ENCODE peak calls at places on chromosomes 3 and 15, in nine cellular contexts. One of them, this sample, is unnamed.

GRCh38 chr3:179038216-179038898 is 33.3 kb downstream of the ZMAT3 start:
- DNase-seq in psoas muscle: no peak
- DNase-seq in suprapubic skin: no peak
- DNase-seq in fibroblast of the aortic adventitia: no peak
- DNase-seq in tibial artery: no peak
- DNase-seq in PC-3: no peak
- DNase-seq in upper lobe of right lung: no peak
- DNase-seq in sigmoid colon: no peak
- DNase-seq in heart left ventricle: no peak
- DNase-seq in this sample: no peak

GRCh38 chr15:71639531-71639930 is 170.8 kb upstream of the NR2E3 start:
- DNase-seq in psoas muscle: no peak
- DNase-seq in suprapubic skin: no peak
- DNase-seq in fibroblast of the aortic adventitia: no peak
- DNase-seq in tibial artery: no peak
- DNase-seq in PC-3: no peak
- DNase-seq in upper lobe of right lung: no peak
- DNase-seq in sigmoid colon: no peak
- DNase-seq in heart left ventricle: no peak
- DNase-seq in this sample: no peak

GRCh38 chr3:5051772-5052171 is 70.3 kb upstream of the ARL8B start:
- DNase-seq in psoas muscle: peak
- DNase-seq in suprapubic skin: no peak
- DNase-seq in fibroblast of the aortic adventitia: no peak
- DNase-seq in tibial artery: no peak
- DNase-seq in PC-3: no peak
- DNase-seq in upper lobe of right lung: no peak
- DNase-seq in sigmoid colon: no peak
- DNase-seq in heart left ventricle: no peak
- DNase-seq in this sample: no peak

GRCh38 chr3:141738636-141739363 is 702 bp downstream of the RNF7 start:
- DNase-seq in psoas muscle: no peak
- DNase-seq in suprapubic skin: no peak
- DNase-seq in fibroblast of the aortic adventitia: peak
- DNase-seq in tibial artery: no peak
- DNase-seq in PC-3: peak
- DNase-seq in upper lobe of right lung: no peak
- DNase-seq in sigmoid colon: no peak
- DNase-seq in heart left ventricle: no peak
- DNase-seq in this sample: no peak

GRCh38 chr3:51896607-51897305 is 6.4 kb downstream of the IQCF1 start:
- DNase-seq in psoas muscle: no peak
- DNase-seq in suprapubic skin: no peak
- DNase-seq in fibroblast of the aortic adventitia: no peak
- DNase-seq in tibial artery: no peak
- DNase-seq in PC-3: peak
- DNase-seq in upper lobe of right lung: no peak
- DNase-seq in sigmoid colon: no peak
- DNase-seq in heart left ventricle: no peak
- DNase-seq in this sample: no peak

GRCh38 chr15:89457086-89457485 is 39.3 kb downstream of the RHCG start:
- DNase-seq in psoas muscle: no peak
- DNase-seq in suprapubic skin: no peak
- DNase-seq in fibroblast of the aortic adventitia: peak
- DNase-seq in tibial artery: no peak
- DNase-seq in PC-3: peak
- DNase-seq in upper lobe of right lung: no peak
- DNase-seq in sigmoid colon: no peak
- DNase-seq in heart left ventricle: no peak
- DNase-seq in this sample: no peak

GRCh38 chr15:81184188-81184587 is 12.5 kb upstream of the IL16 start:
- DNase-seq in psoas muscle: peak
- DNase-seq in suprapubic skin: peak
- DNase-seq in fibroblast of the aortic adventitia: no peak
- DNase-seq in tibial artery: no peak
- DNase-seq in PC-3: no peak
- DNase-seq in upper lobe of right lung: no peak
- DNase-seq in sigmoid colon: peak
- DNase-seq in heart left ventricle: no peak
- DNase-seq in this sample: no peak

GRCh38 chr3:197404754-197405153 is 106.3 kb upstream of the DLG1 start:
- DNase-seq in psoas muscle: no peak
- DNase-seq in suprapubic skin: no peak
- DNase-seq in fibroblast of the aortic adventitia: no peak
- DNase-seq in tibial artery: no peak
- DNase-seq in PC-3: no peak
- DNase-seq in upper lobe of right lung: peak
- DNase-seq in sigmoid colon: no peak
- DNase-seq in heart left ventricle: no peak
- DNase-seq in this sample: no peak

GRCh38 chr3:152713989-152714388 is 120.9 kb upstream of the P2RY1 start:
- DNase-seq in psoas muscle: no peak
- DNase-seq in suprapubic skin: no peak
- DNase-seq in fibroblast of the aortic adventitia: no peak
- DNase-seq in tibial artery: no peak
- DNase-seq in PC-3: no peak
- DNase-seq in upper lobe of right lung: no peak
- DNase-seq in sigmoid colon: no peak
- DNase-seq in heart left ventricle: no peak
- DNase-seq in this sample: no peak

GRCh38 chr3:111808439-111808838 is 50.6 kb upstream of the PHLDB2 start:
- DNase-seq in psoas muscle: no peak
- DNase-seq in suprapubic skin: no peak
- DNase-seq in fibroblast of the aortic adventitia: no peak
- DNase-seq in tibial artery: no peak
- DNase-seq in PC-3: peak
- DNase-seq in upper lobe of right lung: no peak
- DNase-seq in sigmoid colon: no peak
- DNase-seq in heart left ventricle: no peak
- DNase-seq in this sample: no peak

GRCh38 chr3:69122398-69122797 is at the start of gene LMOD3:
- DNase-seq in psoas muscle: no peak
- DNase-seq in suprapubic skin: no peak
- DNase-seq in fibroblast of the aortic adventitia: no peak
- DNase-seq in tibial artery: no peak
- DNase-seq in PC-3: no peak
- DNase-seq in upper lobe of right lung: no peak
- DNase-seq in sigmoid colon: no peak
- DNase-seq in heart left ventricle: peak
- DNase-seq in this sample: no peak

GRCh38 chr3:138781012-138781470 is 53.7 kb downstream of the PIK3CB start:
- DNase-seq in psoas muscle: no peak
- DNase-seq in suprapubic skin: no peak
- DNase-seq in fibroblast of the aortic adventitia: no peak
- DNase-seq in tibial artery: no peak
- DNase-seq in PC-3: no peak
- DNase-seq in upper lobe of right lung: no peak
- DNase-seq in sigmoid colon: no peak
- DNase-seq in heart left ventricle: no peak
- DNase-seq in this sample: no peak

GRCh38 chr3:13018039-13018431 is 55.2 kb downstream of the IQSEC1 start:
- DNase-seq in psoas muscle: peak
- DNase-seq in suprapubic skin: no peak
- DNase-seq in fibroblast of the aortic adventitia: no peak
- DNase-seq in tibial artery: peak
- DNase-seq in PC-3: no peak
- DNase-seq in upper lobe of right lung: no peak
- DNase-seq in sigmoid colon: peak
- DNase-seq in heart left ventricle: peak
- DNase-seq in this sample: no peak

GRCh38 chr3:187889601-187890404 is 144.5 kb upstream of the BCL6 start:
- DNase-seq in psoas muscle: peak
- DNase-seq in suprapubic skin: no peak
- DNase-seq in fibroblast of the aortic adventitia: no peak
- DNase-seq in tibial artery: no peak
- DNase-seq in PC-3: no peak
- DNase-seq in upper lobe of right lung: no peak
- DNase-seq in sigmoid colon: peak
- DNase-seq in heart left ventricle: peak
- DNase-seq in this sample: no peak

GRCh38 chr15:75355369-75355768 is 8.5 kb downstream of the NEIL1 start:
- DNase-seq in psoas muscle: no peak
- DNase-seq in suprapubic skin: no peak
- DNase-seq in fibroblast of the aortic adventitia: no peak
- DNase-seq in tibial artery: no peak
- DNase-seq in PC-3: no peak
- DNase-seq in upper lobe of right lung: no peak
- DNase-seq in sigmoid colon: peak
- DNase-seq in heart left ventricle: no peak
- DNase-seq in this sample: no peak

GRCh38 chr3:13584901-13585300 is 36.0 kb downstream of the FBLN2 start:
- DNase-seq in psoas muscle: no peak
- DNase-seq in suprapubic skin: no peak
- DNase-seq in fibroblast of the aortic adventitia: no peak
- DNase-seq in tibial artery: peak
- DNase-seq in PC-3: no peak
- DNase-seq in upper lobe of right lung: no peak
- DNase-seq in sigmoid colon: peak
- DNase-seq in heart left ventricle: peak
- DNase-seq in this sample: no peak

GRCh38 chr3:113193719-113194118 is 17.6 kb upstream of the BOC start:
- DNase-seq in psoas muscle: no peak
- DNase-seq in suprapubic skin: no peak
- DNase-seq in fibroblast of the aortic adventitia: no peak
- DNase-seq in tibial artery: no peak
- DNase-seq in PC-3: no peak
- DNase-seq in upper lobe of right lung: no peak
- DNase-seq in sigmoid colon: no peak
- DNase-seq in heart left ventricle: no peak
- DNase-seq in this sample: no peak

GRCh38 chr15:67187351-67187854 is 67.1 kb downstream of the AAGAB start:
- DNase-seq in psoas muscle: peak
- DNase-seq in suprapubic skin: no peak
- DNase-seq in fibroblast of the aortic adventitia: peak
- DNase-seq in tibial artery: peak
- DNase-seq in PC-3: no peak
- DNase-seq in upper lobe of right lung: no peak
- DNase-seq in sigmoid colon: peak
- DNase-seq in heart left ventricle: no peak
- DNase-seq in this sample: no peak

GRCh38 chr15:41161736-41162135 is 45.7 kb upstream of the INO80 start:
- DNase-seq in psoas muscle: no peak
- DNase-seq in suprapubic skin: no peak
- DNase-seq in fibroblast of the aortic adventitia: no peak
- DNase-seq in tibial artery: no peak
- DNase-seq in PC-3: no peak
- DNase-seq in upper lobe of right lung: no peak
- DNase-seq in sigmoid colon: no peak
- DNase-seq in heart left ventricle: no peak
- DNase-seq in this sample: no peak

DNA sequence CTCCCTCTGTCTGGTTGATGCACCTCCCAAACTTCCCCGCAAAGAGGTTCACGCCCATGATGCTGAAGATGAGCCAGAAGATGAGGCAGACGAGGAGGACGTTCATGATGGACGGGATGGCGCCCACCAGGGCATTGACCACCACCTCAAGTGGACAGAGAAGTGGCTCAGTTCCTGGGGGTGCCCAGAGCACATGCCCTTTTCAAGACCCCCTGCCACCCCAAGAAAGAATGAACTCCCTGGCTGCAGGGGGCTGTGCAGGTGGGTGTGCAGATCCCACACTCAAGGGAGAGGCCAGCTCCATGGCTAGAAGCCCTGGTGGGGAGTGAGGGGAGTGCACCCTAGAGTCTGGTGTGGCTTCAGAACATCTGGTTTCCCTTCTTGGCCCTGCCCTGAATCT is 64.1 kb downstream of the EXOG start:
- DNase-seq in psoas muscle: peak
- DNase-seq in suprapubic skin: no peak
- DNase-seq in fibroblast of the aortic adventitia: no peak
- DNase-seq in tibial artery: no peak
- DNase-seq in PC-3: no peak
- DNase-seq in upper lobe of right lung: peak
- DNase-seq in sigmoid colon: peak
- DNase-seq in heart left ventricle: no peak
- DNase-seq in this sample: no peak
- TF ChIP-seq CTCF in psoas muscle: no peak
- TF ChIP-seq CTCF in suprapubic skin: no peak
- TF ChIP-seq CTCF in fibroblast of the aortic adventitia: peak
- TF ChIP-seq CTCF in tibial artery: no peak
- TF ChIP-seq CTCF in PC-3: peak
- TF ChIP-seq CTCF in upper lobe of right lung: no peak
- TF ChIP-seq CTCF in sigmoid colon: no peak
- TF ChIP-seq CTCF in heart left ventricle: no peak
- TF ChIP-seq CTCF in this sample: no peak

GRCh38 chr3:25429960-25430941 is 2.2 kb downstream of the RARB start:
- DNase-seq in psoas muscle: no peak
- DNase-seq in suprapubic skin: no peak
- DNase-seq in fibroblast of the aortic adventitia: peak
- DNase-seq in tibial artery: no peak
- DNase-seq in PC-3: no peak
- DNase-seq in upper lobe of right lung: no peak
- DNase-seq in sigmoid colon: no peak
- DNase-seq in heart left ventricle: no peak
- DNase-seq in this sample: no peak
- H3K4me3 ChIP-seq in psoas muscle: peak
- H3K4me3 ChIP-seq in suprapubic skin: peak
- H3K4me3 ChIP-seq in fibroblast of the aortic adventitia: peak
- H3K4me3 ChIP-seq in tibial artery: peak
- H3K4me3 ChIP-seq in PC-3: no peak
- H3K4me3 ChIP-seq in upper lobe of right lung: peak
- H3K4me3 ChIP-seq in sigmoid colon: peak
- H3K4me3 ChIP-seq in heart left ventricle: peak
- H3K4me3 ChIP-seq in this sample: peak

GRCh38 chr3:31596176-31596575 is 63.5 kb downstream of the STT3B start:
- DNase-seq in psoas muscle: no peak
- DNase-seq in suprapubic skin: no peak
- DNase-seq in fibroblast of the aortic adventitia: no peak
- DNase-seq in tibial artery: no peak
- DNase-seq in PC-3: no peak
- DNase-seq in upper lobe of right lung: no peak
- DNase-seq in sigmoid colon: no peak
- DNase-seq in heart left ventricle: no peak
- DNase-seq in this sample: no peak
- TF ChIP-seq CTCF in psoas muscle: no peak
- TF ChIP-seq CTCF in suprapubic skin: no peak
- TF ChIP-seq CTCF in fibroblast of the aortic adventitia: no peak
- TF ChIP-seq CTCF in tibial artery: no peak
- TF ChIP-seq CTCF in PC-3: no peak
- TF ChIP-seq CTCF in upper lobe of right lung: no peak
- TF ChIP-seq CTCF in sigmoid colon: no peak
- TF ChIP-seq CTCF in heart left ventricle: no peak
- TF ChIP-seq CTCF in this sample: no peak

DNA sequence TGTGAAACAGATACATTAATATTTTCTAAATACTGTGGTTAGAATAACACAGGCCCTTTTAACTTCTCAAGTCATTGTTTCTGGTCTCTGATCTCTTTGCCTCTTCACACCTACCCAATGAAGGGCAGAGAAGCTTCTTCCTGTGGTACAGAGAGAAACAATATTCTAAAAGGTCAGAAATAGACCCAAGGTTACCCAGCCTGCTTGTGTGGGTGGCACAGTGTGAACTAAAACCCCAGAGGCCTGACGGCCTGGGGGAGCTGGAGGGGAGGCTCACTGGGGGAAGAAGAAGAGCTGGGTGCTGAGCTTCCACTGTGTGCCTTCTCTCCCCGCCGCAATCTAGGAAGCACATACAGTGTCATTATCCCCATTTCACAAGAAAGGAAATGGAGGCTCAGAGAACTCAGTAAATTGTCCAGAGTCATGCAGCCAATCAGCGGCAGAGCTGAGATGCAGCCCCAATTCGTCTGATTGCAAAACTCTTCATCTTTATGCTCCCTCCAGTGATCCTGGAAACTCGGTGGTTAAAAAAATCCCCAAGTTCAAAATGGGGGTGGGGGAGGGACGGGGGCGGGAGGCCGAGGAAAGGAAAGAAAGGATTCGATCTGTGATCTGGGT is 64.1 kb upstream of the HEG1 start:
- DNase-seq in psoas muscle: no peak
- DNase-seq in suprapubic skin: peak
- DNase-seq in fibroblast of the aortic adventitia: no peak
- DNase-seq in tibial artery: no peak
- DNase-seq in PC-3: no peak
- DNase-seq in upper lobe of right lung: no peak
- DNase-seq in sigmoid colon: no peak
- DNase-seq in heart left ventricle: no peak
- DNase-seq in this sample: no peak
- H3K4me3 ChIP-seq in psoas muscle: peak
- H3K4me3 ChIP-seq in suprapubic skin: peak
- H3K4me3 ChIP-seq in fibroblast of the aortic adventitia: no peak
- H3K4me3 ChIP-seq in tibial artery: peak
- H3K4me3 ChIP-seq in PC-3: no peak
- H3K4me3 ChIP-seq in upper lobe of right lung: no peak
- H3K4me3 ChIP-seq in sigmoid colon: peak
- H3K4me3 ChIP-seq in heart left ventricle: no peak
- H3K4me3 ChIP-seq in this sample: peak

This sample was measured in AG04449.